ENCODE peak calls at places on chromosomes 16 and 17, in eight cellular contexts. R is dorsolateral prefrontal cortex; M is CD4-positive, alpha-beta memory T cell; K is T-helper 9 cell; E is choroid plexus epithelial cell; X is AML-193; Y is NCI-H2029; T is nephron progenitor cell. G is an unnamed sample.

GRCh38 chr16:17470871-17471744 is at the start of gene XYLT1:
- DNase-seq in R (no peak), M (peak; percentile 40), K (peak; percentile 53), E (peak; percentile 14), X (no peak), Y (no peak), T (peak; percentile 79), G (no peak)

GRCh38 chr16:57013268-57013667 is 23.9 kb downstream of the NLRC5 start:
- DNase-seq in R (no peak), M (no peak), K (no peak), E (peak; percentile 58), X (no peak), Y (no peak), T (no peak), G (no peak)

GRCh38 chr17:63984206-63984605 is 11.5 kb upstream of the SCN4A start:
- DNase-seq in R (no peak), M (no peak), K (no peak), E (peak; percentile 42), X (no peak), Y (no peak), T (no peak), G (no peak)

GRCh38 chr17:1455291-1455747 is 713 bp downstream of the CRK start:
- DNase-seq in R (no peak), M (peak; percentile 36), K (peak; percentile 18), E (peak; percentile 72), X (peak; percentile 29), Y (no peak), T (peak; percentile 58), G (no peak)

GRCh38 chr16:65415460-65415859 is 293.6 kb upstream of the CDH11 start:
- DNase-seq in R (no peak), M (no peak), K (no peak), E (peak; percentile 58), X (no peak), Y (no peak), T (no peak), G (no peak)

GRCh38 chr17:79439493-79439892 is 171.4 kb downstream of the RBFOX3 start:
- DNase-seq in R (no peak), M (no peak), K (no peak), E (no peak), X (no peak), Y (no peak), T (no peak), G (no peak)

GRCh38 chr16:68707341-68708152 is 29.5 kb upstream of the CDH1 start:
- DNase-seq in R (no peak), M (no peak), K (no peak), E (peak; percentile 37), X (no peak), Y (no peak), T (peak; percentile 33), G (peak; percentile 9)

GRCh38 chr17:2776589-2777241 is 19.5 kb upstream of the RAP1GAP2 start:
- DNase-seq in R (no peak), M (no peak), K (no peak), E (no peak), X (no peak), Y (no peak), T (peak; percentile 82), G (peak; percentile 62)

GRCh38 chr17:4947411-4948165 is 742 bp downstream of the PFN1 start:
- DNase-seq in R (no peak), M (peak; percentile 71), K (peak; percentile 59), E (peak; percentile 64), X (no peak), Y (no peak), T (peak; percentile 58), G (peak; percentile 12)

GRCh38 chr16:24208710-24209109 is 47.4 kb upstream of the CACNG3 start:
- DNase-seq in R (peak; percentile 84), M (no peak), K (no peak), E (no peak), X (no peak), Y (peak; percentile 10), T (no peak), G (peak; percentile 72)

GRCh38 chr17:31527606-31528005 is 136.1 kb downstream of the RAB11FIP4 start:
- DNase-seq in R (no peak), M (no peak), K (no peak), E (peak; percentile 81), X (no peak), Y (no peak), T (no peak), G (no peak)

GRCh38 chr17:58520843-58521430 is 6.5 kb upstream of the MTMR4 start:
- DNase-seq in R (no peak), M (no peak), K (no peak), E (peak; percentile 27), X (peak; percentile 15), Y (no peak), T (peak; percentile 53), G (no peak)

GRCh38 chr16:10510279-10510678 is 70.1 kb downstream of the EMP2 start:
- DNase-seq in R (no peak), M (no peak), K (no peak), E (no peak), X (no peak), Y (no peak), T (no peak), G (no peak)

GRCh38 chr17:13940858-13941665 is 128.2 kb upstream of the COX10 start:
- DNase-seq in R (no peak), M (no peak), K (no peak), E (no peak), X (no peak), Y (no peak), T (no peak), G (no peak)

GRCh38 chr17:37671813-37672544 is 28.7 kb upstream of the DDX52 start:
- DNase-seq in R (no peak), M (no peak), K (no peak), E (peak; percentile 93), X (no peak), Y (peak; percentile 86), T (no peak), G (peak; percentile 92)

G was measured in DMS79.